ENCODE peak calls at places on chromosomes 6 and 20, in seven cellular contexts. S is natural killer cell, D is B cell, R is pancreas, G is Peyer's patch, U is left ventricle myocardium inferior, F is fibroblast of mammary gland. K is an unnamed sample.

GRCh38 chr6:157648561-157648960 is 174.5 kb upstream of the SNX9 start:
- DNase-seq in G (no peak), F (no peak), D (no peak), R (peak), U (no peak), S (no peak), K (no peak)

GRCh38 chr6:150617496-150618460 is 18.1 kb downstream of the PLEKHG1 start:
- DNase-seq in D (no peak), S (no peak), U (no peak), G (no peak), R (no peak), F (no peak), K (no peak)

GRCh38 chr20:63361507-63362425 is 617 bp upstream of the CHRNA4 start:
- DNase-seq in S (no peak), F (no peak), D (no peak), R (peak), G (no peak), U (no peak), K (no peak)

GRCh38 chr20:45944965-45945677 is 10.6 kb downstream of the PCIF1 start:
- DNase-seq in S (no peak), F (no peak), G (no peak), D (no peak), R (peak), U (no peak), K (no peak)

GRCh38 chr6:36679043-36679821 is 718 bp downstream of the CDKN1A start:
- DNase-seq in R (peak), S (peak), D (peak), U (peak), F (peak), G (peak), K (no peak)

GRCh38 chr6:1136415-1136774 is 175.5 kb upstream of the FOXQ1 start:
- DNase-seq in D (no peak), F (peak), S (no peak), U (no peak), G (no peak), R (no peak), K (no peak)

GRCh38 chr6:52283111-52283510 is 1.4 kb downstream of the MCM3 start:
- DNase-seq in S (no peak), U (no peak), F (no peak), D (no peak), R (no peak), G (no peak), K (no peak)

GRCh38 chr6:24439858-24440539 is 37.3 kb downstream of the MRS2 start:
- DNase-seq in D (no peak), U (no peak), F (no peak), S (no peak), R (no peak), G (no peak), K (no peak)

GRCh38 chr6:45432944-45433343 is 55.2 kb upstream of the SUPT3H start:
- DNase-seq in D (no peak), F (peak), S (no peak), R (no peak), U (no peak), G (no peak), K (no peak)

GRCh38 chr20:47951521-47951951 is 166.3 kb upstream of the SULF2 start:
- DNase-seq in G (no peak), R (no peak), S (no peak), D (no peak), U (no peak), F (peak), K (no peak)

GRCh38 chr6:82775361-82775760 is 290.3 kb downstream of the UBE3D start:
- DNase-seq in D (no peak), G (no peak), F (no peak), R (no peak), U (no peak), S (no peak), K (no peak)

GRCh38 chr20:18524646-18525045 is 16.9 kb downstream of the SEC23B start:
- DNase-seq in U (no peak), D (no peak), R (no peak), S (no peak), F (peak), G (no peak), K (no peak)

GRCh38 chr20:42530855-42531674 is 658.6 kb downstream of the PTPRT start:
- DNase-seq in U (no peak), G (no peak), S (no peak), D (no peak), R (no peak), F (peak), K (peak)

GRCh38 chr6:29568021-29568420 is 8.5 kb upstream of the UBD start:
- DNase-seq in R (no peak), G (no peak), D (no peak), F (peak), U (no peak), S (no peak), K (no peak)

GRCh38 chr6:17381429-17382147 is 11.8 kb upstream of the CAP2 start:
- DNase-seq in G (no peak), F (peak), U (no peak), R (no peak), D (no peak), S (no peak), K (no peak)

GRCh38 chr20:41268917-41269652 is 48.4 kb downstream of the ZHX3 start:
- DNase-seq in S (no peak), D (no peak), U (no peak), G (no peak), F (no peak), R (no peak), K (no peak)

DNA sequence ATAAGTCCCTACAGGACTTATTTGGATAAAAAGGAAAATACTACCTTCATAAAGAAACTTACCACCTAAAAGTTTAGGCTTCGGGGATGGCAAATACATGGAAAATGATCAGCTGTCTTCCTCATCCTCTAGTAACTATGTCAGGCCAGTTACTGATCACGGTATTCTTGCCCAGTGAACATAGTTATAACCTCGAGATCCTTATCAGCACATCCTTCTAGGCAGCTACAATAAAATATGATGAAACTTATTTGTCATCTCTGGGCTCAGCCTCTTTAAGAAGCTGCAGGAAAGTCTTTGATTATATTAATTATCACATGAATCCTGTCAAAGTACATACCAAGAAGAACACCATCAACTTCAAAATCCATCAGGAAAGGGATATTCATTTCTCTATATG is 41.8 kb downstream of the SF3B5 start:
- DNase-seq in U (no peak), R (no peak), S (no peak), G (no peak), F (no peak), D (no peak), K (no peak)
- TF ChIP-seq CTCF in U (no peak), R (no peak), S (no peak), G (no peak), F (no peak), D (no peak), K (no peak)

DNA sequence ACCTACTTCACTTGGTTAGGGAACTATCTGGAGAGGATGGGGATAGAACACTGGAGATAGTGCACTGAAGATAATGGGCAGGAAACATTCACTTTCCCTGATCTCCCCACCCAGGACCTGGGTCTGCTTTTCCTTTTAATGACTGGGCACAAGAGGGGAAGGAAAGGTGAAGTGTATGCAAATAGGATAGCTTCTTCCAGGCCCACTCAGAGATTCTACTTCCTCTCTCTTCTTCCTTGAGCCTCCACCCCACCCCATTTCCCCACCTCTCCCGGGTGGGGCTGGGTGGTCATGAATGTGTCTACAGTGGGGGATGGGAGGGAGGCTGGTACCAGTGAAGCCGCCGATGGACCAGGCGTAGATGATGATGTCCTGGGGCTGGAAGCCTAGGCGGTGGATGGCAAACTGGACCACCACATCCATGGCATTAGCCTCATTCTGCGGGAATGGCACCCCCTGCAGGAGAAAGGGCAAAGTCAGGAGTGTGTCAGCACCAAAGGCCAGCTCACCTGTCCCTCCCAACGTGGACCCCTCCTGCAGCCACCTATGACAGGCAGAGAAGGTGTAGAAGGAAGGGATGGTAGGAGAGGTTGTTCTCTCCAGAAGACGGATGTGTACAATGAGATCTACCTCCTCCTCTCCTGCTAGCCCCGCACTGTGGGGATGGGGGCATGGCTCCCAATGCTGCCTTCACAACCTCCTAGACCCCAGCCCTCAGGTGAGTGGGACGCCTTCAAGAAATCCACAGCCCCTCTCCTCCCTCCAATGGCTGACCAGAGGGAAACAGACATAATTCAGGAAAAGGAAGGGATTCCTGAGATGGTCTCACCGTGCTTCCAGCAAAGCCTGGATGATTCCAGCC is 8.6 kb upstream of the LY6G5C start:
- DNase-seq in D (no peak), S (no peak), G (no peak), R (no peak), F (no peak), U (no peak), K (no peak)
- TF ChIP-seq CTCF in D (no peak), S (no peak), G (no peak), R (no peak), F (peak), U (peak), K (peak)

GRCh38 chr20:23060629-23061028 is 11.2 kb upstream of the THBD start:
- DNase-seq in D (no peak), R (no peak), U (no peak), F (no peak), G (no peak), S (no peak), K (no peak)

GRCh38 chr20:23062632-23063031 is 13.2 kb upstream of the THBD start:
- DNase-seq in G (no peak), F (no peak), R (no peak), D (no peak), S (no peak), U (no peak), K (no peak)

GRCh38 chr20:23063573-23063972 is 14.1 kb upstream of the THBD start:
- DNase-seq in S (no peak), U (no peak), D (no peak), F (no peak), G (no peak), R (no peak), K (no peak)

GRCh38 chr20:23061262-23061661 is 11.8 kb upstream of the THBD start:
- DNase-seq in F (no peak), U (no peak), G (no peak), D (no peak), R (no peak), S (no peak), K (no peak)

DNA sequence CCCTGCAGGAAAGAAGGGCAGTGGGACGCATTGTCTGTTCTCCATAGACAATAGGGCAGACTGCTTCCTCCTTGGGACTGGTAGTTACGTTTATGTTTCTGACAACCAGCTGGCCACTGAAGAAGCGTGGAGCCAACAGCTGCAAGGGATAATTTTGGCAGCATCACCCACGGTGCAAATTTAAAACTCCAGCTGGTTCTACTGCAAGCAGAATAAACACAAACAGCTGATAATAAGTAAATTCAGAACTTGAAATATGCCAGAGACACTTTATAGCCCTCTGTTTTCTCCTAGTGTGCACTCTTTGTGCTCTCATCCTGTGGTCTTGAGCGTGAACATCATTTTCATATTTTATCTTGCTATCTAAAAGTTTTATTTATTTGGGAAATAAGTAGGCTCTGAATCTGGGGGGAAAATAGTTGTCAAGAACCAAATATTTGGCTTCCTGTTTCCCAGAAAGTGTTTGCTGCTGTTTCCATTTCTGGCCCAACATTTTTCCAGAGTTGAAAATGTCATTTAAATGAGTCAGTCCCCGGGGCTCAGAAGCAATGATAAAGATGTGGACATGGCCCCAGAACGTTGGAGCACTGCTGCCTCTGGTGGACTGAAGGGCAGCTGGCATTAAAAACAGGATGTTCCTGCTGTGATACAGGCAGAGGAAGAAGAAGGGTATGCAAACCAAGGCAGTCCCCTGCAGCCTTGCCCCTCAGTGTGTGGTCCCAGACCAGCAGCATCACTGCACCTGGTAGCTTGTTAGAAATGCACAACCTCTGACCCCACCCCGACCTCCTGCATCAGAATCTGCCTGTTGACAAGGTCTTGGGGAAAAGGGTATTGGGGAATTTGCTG is 12.5 kb upstream of the THBD start:
- DNase-seq in D (no peak), G (no peak), S (no peak), F (peak), R (no peak), U (peak), K (no peak)
- TF ChIP-seq CTCF in D (no peak), G (peak), S (no peak), F (peak), R (no peak), U (peak), K (peak)

GRCh38 chr20:2871555-2872303 is 1.6 kb upstream of the PTPRA start:
- DNase-seq in F (no peak), R (no peak), G (no peak), S (no peak), D (no peak), U (no peak), K (no peak)

GRCh38 chr20:2871111-2871465 is 2.2 kb upstream of the PTPRA start:
- DNase-seq in G (no peak), S (no peak), D (no peak), R (no peak), F (peak), U (no peak), K (no peak)

GRCh38 chr20:2873010-2873746 is at the start of gene PTPRA:
- DNase-seq in R (peak), F (peak), G (peak), D (peak), U (peak), S (peak), K (peak)

GRCh38 chr20:2873747-2874041 is 413 bp downstream of the PTPRA start:
- DNase-seq in F (peak), U (peak), D (peak), G (no peak), R (peak), S (no peak), K (peak)

GRCh38 chr20:2872304-2873009 is 824 bp upstream of the PTPRA start:
- DNase-seq in R (peak), F (peak), D (peak), G (peak), S (peak), U (peak), K (peak)
- TF ChIP-seq CTCF in R (no peak), F (peak), D (peak), G (no peak), S (peak), U (no peak), K (peak)

DNA sequence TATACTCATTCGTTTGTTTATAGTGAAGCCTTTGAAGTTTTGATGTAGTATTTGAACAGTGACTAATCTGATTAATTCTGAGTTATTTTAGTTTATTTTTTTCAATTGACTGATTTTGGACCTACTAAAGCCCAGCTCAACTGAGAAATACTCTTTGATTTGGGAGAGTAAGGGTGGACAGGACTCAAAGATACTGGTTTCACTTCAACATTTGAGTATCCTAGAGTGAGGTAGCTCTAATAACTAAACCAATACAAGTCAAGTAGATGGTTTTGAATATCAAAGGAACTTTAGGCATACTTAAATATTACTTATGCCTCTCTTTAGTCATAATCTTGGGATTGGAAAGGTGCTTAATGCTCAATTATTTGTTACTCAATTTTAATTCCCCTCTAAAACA is 65.6 kb downstream of the ZNF292 start:
- DNase-seq in G (no peak), F (no peak), U (no peak), D (no peak), R (no peak), S (no peak), K (no peak)
- TF ChIP-seq CTCF in G (no peak), F (no peak), U (no peak), D (no peak), R (no peak), S (no peak), K (no peak)

DNA sequence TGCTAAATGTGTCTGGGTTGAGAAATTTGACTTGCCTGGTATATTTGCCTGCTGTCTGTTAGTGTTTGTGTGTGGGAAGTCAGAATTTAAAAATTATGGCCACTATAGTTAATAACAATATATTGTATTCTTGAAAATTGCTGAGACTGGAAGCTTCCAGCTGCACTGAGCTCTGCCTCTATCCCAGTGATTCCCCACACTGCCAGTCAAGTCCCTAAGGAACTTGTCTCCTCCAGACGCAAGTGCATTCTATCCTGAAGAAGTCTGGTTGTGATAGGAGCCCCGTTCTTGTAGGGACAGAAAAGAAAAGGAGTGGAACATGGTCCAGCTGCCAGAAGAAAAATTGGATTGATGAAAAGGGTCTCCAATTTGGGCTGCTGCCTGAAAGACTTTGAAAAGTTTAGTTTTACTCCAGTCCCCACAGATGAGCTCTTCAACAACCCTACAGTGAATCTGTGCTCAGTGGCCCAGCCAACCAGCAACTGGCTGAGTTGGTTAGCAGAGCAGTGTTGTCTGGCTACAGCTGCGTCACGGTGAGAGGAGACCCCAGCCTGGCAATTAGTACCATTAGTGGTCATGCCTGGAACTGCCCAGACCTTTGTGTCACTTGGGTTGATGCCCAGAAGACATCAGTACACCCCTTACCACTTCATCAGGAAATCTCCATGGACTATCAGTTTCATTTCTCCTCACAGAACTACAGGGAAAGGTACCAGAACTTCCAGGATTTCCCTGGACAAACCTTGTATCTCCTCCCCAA is 183.1 kb upstream of the MCHR2 start:
- DNase-seq in S (no peak), R (no peak), D (no peak), U (no peak), G (no peak), F (peak), K (no peak)
- TF ChIP-seq CTCF in S (no peak), R (no peak), D (no peak), U (no peak), G (no peak), F (no peak), K (no peak)

GRCh38 chr6:126033696-126034095 is 47.4 kb downstream of the TRMT11 start:
- DNase-seq in S (no peak), R (no peak), F (peak), D (no peak), U (no peak), G (no peak), K (peak)
- TF ChIP-seq CTCF in S (no peak), R (no peak), F (peak), D (no peak), U (peak), G (peak), K (peak)

DNA sequence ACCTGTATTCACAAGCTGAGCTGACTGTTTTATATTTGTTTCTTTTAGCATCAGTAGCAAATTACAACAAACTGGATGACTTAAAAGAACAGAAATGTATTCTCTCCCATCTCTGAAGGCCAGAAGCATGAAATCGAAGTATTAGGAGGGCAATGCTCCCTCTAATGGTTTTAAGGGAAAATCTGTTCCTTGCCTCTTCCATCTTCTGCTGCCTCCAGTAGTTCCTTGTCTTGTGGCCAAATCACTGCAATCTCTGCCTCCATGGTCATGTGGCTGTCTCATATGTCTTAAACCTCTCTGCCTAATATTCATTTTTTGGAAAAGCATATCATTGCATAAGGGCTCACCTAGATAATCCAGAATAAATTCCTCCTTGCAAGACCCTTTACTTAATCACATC is 25.2 kb upstream of the ASCC3 start:
- DNase-seq in R (no peak), G (no peak), U (no peak), S (no peak), F (peak), D (no peak), K (no peak)
- TF ChIP-seq CTCF in R (no peak), G (no peak), U (no peak), S (no peak), F (no peak), D (no peak), K (no peak)

GRCh38 chr6:26571592-26572296 is 25.0 kb upstream of the ABT1 start:
- DNase-seq in F (peak), G (peak), R (no peak), S (peak), U (peak), D (peak), K (peak)

GRCh38 chr6:26563488-26563887 is 25.3 kb downstream of the HMGN4 start:
- DNase-seq in G (no peak), R (no peak), U (no peak), D (no peak), F (no peak), S (no peak), K (no peak)

GRCh38 chr6:26570027-26570809 is 26.5 kb upstream of the ABT1 start:
- DNase-seq in F (no peak), R (no peak), S (no peak), D (peak), G (peak), U (no peak), K (no peak)

GRCh38 chr6:26569433-26569764 is 27.4 kb upstream of the ABT1 start:
- DNase-seq in G (no peak), S (no peak), F (no peak), R (no peak), D (no peak), U (no peak), K (no peak)

GRCh38 chr6:26568601-26569432 is 27.9 kb upstream of the ABT1 start:
- DNase-seq in F (peak), G (peak), S (peak), U (peak), D (peak), R (peak), K (peak)
- TF ChIP-seq CTCF in F (peak), G (no peak), S (no peak), U (no peak), D (no peak), R (no peak), K (peak)